ENCODE peak calls at places on chromosomes 1 and 21, in six cellular contexts. G is pancreas, E is GM12865, S is heart left ventricle, H is AG10803, L is Calu3. O is an unnamed sample.
A peak's percentile ranks its signal among the peaks of the same experiment; 100 is the strongest.

GRCh38 chr1:231596337-231596791 is 30.2 kb upstream of the DISC1 start:
- DNase-seq in G (no peak), E (no peak), S (no peak), H (no peak), L (no peak), O (no peak)

GRCh38 chr1:53678507-53678906 is 60.5 kb downstream of the GLIS1 start:
- DNase-seq in G (no peak), E (no peak), S (no peak), H (peak; percentile 27), L (no peak), O (no peak)

GRCh38 chr1:197437891-197438853 is 170.1 kb downstream of the CRB1 start:
- DNase-seq in G (no peak), E (no peak), S (no peak), H (no peak), L (no peak), O (no peak)

GRCh38 chr1:200279810-200280411 is 129.9 kb downstream of the ZNF281 start:
- DNase-seq in G (no peak), E (peak; percentile 37), S (no peak), H (peak; percentile 43), L (peak; percentile 76), O (peak; percentile 41)

GRCh38 chr1:201933840-201934430 is 12.4 kb downstream of the LMOD1 start:
- DNase-seq in G (no peak), E (no peak), S (no peak), H (peak; percentile 67), L (no peak), O (no peak)

GRCh38 chr1:116940809-116941640 is 31.3 kb downstream of the PTGFRN start:
- DNase-seq in G (no peak), E (no peak), S (no peak), H (no peak), L (no peak), O (no peak)

GRCh38 chr1:201763439-201764140 is 65.4 kb upstream of the IPO9 start:
- DNase-seq in G (no peak), E (no peak), S (no peak), H (peak; percentile 81), L (no peak), O (no peak)

GRCh38 chr1:150194381-150195031 is 41.4 kb downstream of the ANP32E start:
- DNase-seq in G (no peak), E (no peak), S (no peak), H (peak; percentile 67), L (no peak), O (no peak)

GRCh38 chr1:161367684-161368398 is at the start of gene CFAP126:
- DNase-seq in G (peak; percentile 86), E (peak; percentile 81), S (no peak), H (peak; percentile 62), L (peak; percentile 57), O (peak; percentile 82)

GRCh38 chr1:45493116-45493697 is 2.2 kb upstream of the TESK2 start:
- DNase-seq in G (no peak), E (peak; percentile 77), S (no peak), H (peak; percentile 52), L (peak; percentile 59), O (peak; percentile 56)

GRCh38 chr21:33980276-33980916 is 64.8 kb upstream of the ATP5PO start:
- DNase-seq in G (no peak), E (no peak), S (no peak), H (no peak), L (no peak), O (no peak)

GRCh38 chr21:43304206-43304605 is 122.7 kb downstream of the SIK1 start:
- DNase-seq in G (peak; percentile 26), E (no peak), S (peak; percentile 40), H (no peak), L (no peak), O (no peak)

GRCh38 chr1:86741947-86742572 is 37.7 kb downstream of the SH3GLB1 start:
- DNase-seq in G (no peak), E (peak; percentile 48), S (no peak), H (peak; percentile 25), L (peak; percentile 42), O (no peak)

GRCh38 chr1:193674292-193674944 is 488.0 kb upstream of the B3GALT2 start:
- DNase-seq in G (no peak), E (no peak), S (no peak), H (no peak), L (no peak), O (no peak)

GRCh38 chr1:226309398-226310122 is 596 bp upstream of the LIN9 start:
- DNase-seq in G (peak; percentile 78), E (peak; percentile 27), S (no peak), H (peak; percentile 14), L (no peak), O (peak; percentile 20)

GRCh38 chr1:245045087-245045881 is 109.5 kb upstream of the KIF26B start:
- DNase-seq in G (no peak), E (no peak), S (no peak), H (peak; percentile 15), L (peak; percentile 39), O (no peak)

GRCh38 chr1:180178511-180179161 is 24.0 kb downstream of the QSOX1 start:
- DNase-seq in G (peak; percentile 78), E (peak; percentile 64), S (peak; percentile 79), H (peak; percentile 48), L (peak; percentile 86), O (peak; percentile 83)

GRCh38 chr1:43062527-43063080 is 103.9 kb upstream of the SLC2A1 start:
- DNase-seq in G (no peak), E (no peak), S (no peak), H (no peak), L (no peak), O (no peak)

GRCh38 chr1:186195377-186195931 is 179.6 kb downstream of the TPR start:
- DNase-seq in G (no peak), E (no peak), S (no peak), H (no peak), L (no peak), O (no peak)

GRCh38 chr1:109350650-109351049 is 43.8 kb upstream of the MYBPHL start:
- DNase-seq in G (no peak), E (no peak), S (no peak), H (no peak), L (no peak), O (no peak)

GRCh38 chr1:200038987-200039848 is 11.7 kb downstream of the NR5A2 start:
- DNase-seq in G (peak; percentile 89), E (peak; percentile 15), S (peak; percentile 68), H (peak; percentile 29), L (peak; percentile 59), O (peak; percentile 41)

GRCh38 chr1:61067446-61067845 is 14.9 kb upstream of the NFIA start:
- DNase-seq in G (no peak), E (no peak), S (no peak), H (no peak), L (no peak), O (no peak)

GRCh38 chr1:222018051-222018450 is 276.2 kb upstream of the DUSP10 start:
- DNase-seq in G (no peak), E (no peak), S (no peak), H (no peak), L (no peak), O (no peak)

GRCh38 chr1:225670806-225671733 is 18.1 kb upstream of the ENAH start:
- DNase-seq in G (no peak), E (no peak), S (no peak), H (no peak), L (no peak), O (no peak)

GRCh38 chr1:232306269-232306911 is 323.5 kb downstream of the SIPA1L2 start:
- DNase-seq in G (peak; percentile 70), E (no peak), S (peak; percentile 67), H (no peak), L (no peak), O (no peak)

GRCh38 chr1:229863651-229864545 is 203.1 kb upstream of the GALNT2 start:
- DNase-seq in G (no peak), E (no peak), S (no peak), H (no peak), L (no peak), O (no peak)

GRCh38 chr1:117696567-117696966 is 90.7 kb downstream of the TENT5C start:
- DNase-seq in G (no peak), E (no peak), S (no peak), H (peak; percentile 90), L (no peak), O (no peak)

GRCh38 chr1:71196685-71197084 is 115.8 kb upstream of the ZRANB2 start:
- DNase-seq in G (no peak), E (no peak), S (no peak), H (peak; percentile 31), L (no peak), O (no peak)

GRCh38 chr1:39507230-39507928 is 15.9 kb downstream of the BMP8A start:
- DNase-seq in G (no peak), E (no peak), S (no peak), H (no peak), L (no peak), O (no peak)

GRCh38 chr1:108665047-108665446 is 4.2 kb upstream of the HENMT1 start:
- DNase-seq in G (no peak), E (no peak), S (no peak), H (no peak), L (no peak), O (no peak)

GRCh38 chr1:204516180-204516879 is at the start of gene MDM4:
- DNase-seq in G (peak; percentile 94), E (peak; percentile 99), S (peak; percentile 92), H (peak; percentile 97), L (peak; percentile 95), O (peak; percentile 89)

DNA sequence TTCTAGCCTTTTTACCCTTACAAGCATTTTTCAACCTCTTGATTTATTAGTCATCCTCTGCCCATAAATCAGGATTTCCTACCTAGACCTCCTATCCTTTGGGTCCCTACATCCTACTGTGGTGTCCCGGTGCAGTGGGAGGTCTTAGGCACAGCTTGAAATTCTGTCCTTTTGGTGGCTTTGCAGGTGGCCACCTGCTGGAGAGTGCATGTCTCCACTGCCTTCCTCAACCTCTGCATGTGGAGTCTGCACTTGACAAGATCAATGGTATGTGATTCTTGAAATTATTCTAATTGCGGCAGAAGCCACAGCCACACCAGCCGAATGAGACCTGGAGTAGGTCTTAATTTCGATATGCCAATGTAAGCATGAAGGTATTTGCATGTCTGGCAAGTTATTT is 11.4 kb upstream of the KCNA3 start:
- DNase-seq in G (no peak), E (peak; percentile 56), S (no peak), H (no peak), L (no peak), O (no peak)
- TF ChIP-seq CTCF in G (no peak), E (peak; percentile 26), S (no peak), H (no peak), L (no peak), O (peak; percentile 20)

DNA sequence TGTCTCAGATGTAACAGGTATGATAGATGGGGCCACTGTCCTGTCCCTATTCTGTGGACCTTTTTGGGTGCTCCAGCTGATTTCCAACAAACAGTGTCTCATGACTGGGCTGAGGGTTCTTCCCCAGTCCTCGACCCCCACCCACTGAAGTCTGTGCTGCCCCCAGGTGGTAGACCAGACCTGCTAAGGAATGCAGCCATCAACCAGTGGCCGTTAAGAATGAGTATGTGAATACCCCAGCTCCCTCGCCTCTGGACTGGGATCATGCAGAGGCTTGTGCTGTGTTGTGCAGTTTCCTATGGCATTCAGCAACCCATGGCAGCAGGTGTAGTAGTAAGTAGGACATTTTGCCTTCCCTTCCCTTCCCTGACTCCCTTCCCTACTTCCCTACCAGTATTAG is 183.1 kb upstream of the KAZN start:
- DNase-seq in G (no peak), E (no peak), S (no peak), H (no peak), L (no peak), O (no peak)
- TF ChIP-seq CTCF in G (no peak), E (no peak), S (no peak), H (no peak), L (no peak), O (no peak)

GRCh38 chr1:105909811-105910210 is 1146.7 kb upstream of the PRMT6 start:
- DNase-seq in G (no peak), E (no peak), S (no peak), H (no peak), L (no peak), O (no peak)
- TF ChIP-seq CTCF in G (no peak), E (no peak), S (no peak), H (no peak), L (no peak), O (no peak)

GRCh38 chr1:76948846-76949245 is 81.6 kb downstream of the ST6GALNAC5 start:
- DNase-seq in G (no peak), E (no peak), S (no peak), H (no peak), L (no peak), O (no peak)
- TF ChIP-seq CTCF in G (no peak), E (no peak), S (no peak), H (no peak), L (no peak), O (no peak)

O was measured in GM10248.